ENCODE peak calls at places on chromosomes 12 and 14, in eight cellular contexts. D is A549; A is HepG2; N is body of pancreas; C is A673; Z is CD8-positive, alpha-beta T cell; U is vagina; O is Peyer's patch. F is an unnamed sample.

GRCh38 chr12:44968960-44969359 is 81.9 kb downstream of the DBX2 start:
- DNase-seq in N (no peak), Z (no peak), O (no peak), D (no peak), A (no peak), U (no peak), C (no peak), F (no peak)

GRCh38 chr12:53766881-53767280 is 15.1 kb upstream of the CISTR start:
- DNase-seq in O (no peak), Z (no peak), D (no peak), A (no peak), U (no peak), N (no peak), C (no peak), F (no peak)

GRCh38 chr12:57552692-57553321 is 3.0 kb downstream of the KIF5A start:
- DNase-seq in D (no peak), Z (no peak), U (no peak), A (no peak), O (no peak), C (no peak), N (no peak), F (no peak)

GRCh38 chr12:127830730-127831129 is 436.2 kb upstream of the TMEM132C start:
- DNase-seq in N (no peak), A (no peak), O (no peak), C (no peak), U (no peak), Z (no peak), D (no peak), F (no peak)

GRCh38 chr12:85765443-85765842 is 70.8 kb downstream of the RASSF9 start:
- DNase-seq in D (peak; percentile 3), N (no peak), A (peak; percentile 7), U (no peak), O (no peak), Z (no peak), C (no peak), F (no peak)

GRCh38 chr12:132525833-132526455 is 36.0 kb downstream of the FBRSL1 start:
- DNase-seq in U (no peak), O (no peak), N (no peak), Z (no peak), A (no peak), D (no peak), C (no peak), F (no peak)

GRCh38 chr14:60175255-60175902 is 10.2 kb upstream of the DHRS7 start:
- DNase-seq in C (no peak), O (no peak), N (no peak), A (no peak), D (no peak), U (no peak), Z (no peak), F (no peak)

GRCh38 chr14:76201162-76201561 is 49.4 kb downstream of the GPATCH2L start:
- DNase-seq in N (no peak), U (no peak), O (no peak), A (no peak), D (peak; percentile 51), C (peak; percentile 11), Z (no peak), F (no peak)

GRCh38 chr14:68140111-68140741 is 320.6 kb downstream of the RAD51B start:
- DNase-seq in Z (no peak), D (peak; percentile 70), U (no peak), O (no peak), N (peak; percentile 59), A (peak; percentile 64), C (peak; percentile 80), F (no peak)

GRCh38 chr12:107385518-107385917 is 292.2 kb upstream of the CRY1 start:
- DNase-seq in N (no peak), A (no peak), U (no peak), Z (no peak), O (no peak), D (no peak), C (no peak), F (no peak)

GRCh38 chr14:89303452-89304435 is 113.3 kb downstream of the FOXN3 start:
- DNase-seq in C (peak; percentile 81), D (no peak), N (peak; percentile 28), U (no peak), O (no peak), Z (no peak), A (peak; percentile 12), F (no peak)

GRCh38 chr12:131818821-131819585 is 9.2 kb upstream of the MMP17 start:
- DNase-seq in D (no peak), O (no peak), Z (no peak), N (no peak), U (no peak), A (peak; percentile 54), C (no peak), F (no peak)

GRCh38 chr14:68365228-68365627 is 427.6 kb downstream of the ZFP36L1 start:
- DNase-seq in O (no peak), Z (no peak), N (no peak), A (no peak), D (no peak), C (no peak), U (no peak), F (no peak)

DNA sequence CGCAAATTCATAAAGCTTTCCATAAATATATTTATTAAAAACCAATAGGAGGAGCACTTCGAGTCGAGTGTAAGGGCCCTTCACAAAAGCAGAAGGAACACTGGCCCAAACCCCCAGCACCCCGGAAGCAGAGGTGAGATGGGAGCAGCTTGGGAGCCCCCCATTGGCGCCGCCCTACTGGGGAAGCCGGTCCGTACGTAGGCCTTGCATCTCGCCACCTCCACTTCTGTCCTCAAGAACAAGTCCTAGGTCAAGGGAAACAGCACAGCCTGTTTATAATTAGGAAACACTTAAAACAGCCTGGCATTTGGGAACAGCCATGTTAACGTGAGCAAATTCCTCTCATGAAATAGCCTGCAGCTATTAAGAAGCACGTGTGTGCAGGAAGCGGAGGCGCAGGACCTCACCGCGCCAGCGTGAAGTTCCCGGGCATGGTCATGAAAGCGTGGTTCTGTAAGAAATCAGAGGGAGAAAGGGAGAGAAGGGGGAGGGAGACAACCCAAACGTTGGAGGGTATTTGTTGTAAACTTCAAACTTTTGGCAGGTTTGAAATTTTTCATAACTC is 7.7 kb downstream of the ANKRD9 start:
- DNase-seq in D (no peak), U (no peak), N (no peak), C (no peak), A (no peak), Z (no peak), O (no peak), F (no peak)
- TF ChIP-seq CTCF in D (peak; percentile 15), U (no peak), N (no peak), C (peak; percentile 40), A (peak; percentile 26), Z (no peak), O (no peak), F (no peak)

GRCh38 chr12:116266631-116267349 is 10.7 kb downstream of the MED13L start:
- DNase-seq in U (no peak), Z (no peak), C (no peak), O (no peak), D (no peak), N (no peak), A (no peak), F (no peak)

GRCh38 chr12:116267948-116268347 is 9.5 kb downstream of the MED13L start:
- DNase-seq in A (no peak), U (no peak), Z (no peak), D (no peak), N (no peak), C (no peak), O (no peak), F (no peak)

GRCh38 chr12:116265361-116266128 is 11.9 kb downstream of the MED13L start:
- DNase-seq in U (no peak), D (no peak), O (no peak), A (no peak), N (no peak), C (no peak), Z (no peak), F (no peak)

GRCh38 chr12:116264525-116265070 is 12.9 kb downstream of the MED13L start:
- DNase-seq in U (no peak), A (no peak), O (no peak), Z (no peak), N (no peak), C (no peak), D (no peak), F (no peak)

GRCh38 chr12:116266220-116266619 is 11.3 kb downstream of the MED13L start:
- DNase-seq in Z (no peak), O (no peak), C (peak; percentile 29), U (no peak), N (no peak), A (no peak), D (peak; percentile 29), F (no peak)
- H3K4me1 ChIP-seq in Z (peaks cover 65% of the 10 kb centered on the region), O (peaks cover 5% of the 10 kb centered on the region), C (peaks cover 65% of the 10 kb centered on the region), U (peaks cover 88% of the 10 kb centered on the region), N (peaks cover 60% of the 10 kb centered on the region), A (peaks cover 57% of the 10 kb centered on the region), D (peaks cover 92% of the 10 kb centered on the region), F (peaks cover 17% of the 10 kb centered on the region)

DNA sequence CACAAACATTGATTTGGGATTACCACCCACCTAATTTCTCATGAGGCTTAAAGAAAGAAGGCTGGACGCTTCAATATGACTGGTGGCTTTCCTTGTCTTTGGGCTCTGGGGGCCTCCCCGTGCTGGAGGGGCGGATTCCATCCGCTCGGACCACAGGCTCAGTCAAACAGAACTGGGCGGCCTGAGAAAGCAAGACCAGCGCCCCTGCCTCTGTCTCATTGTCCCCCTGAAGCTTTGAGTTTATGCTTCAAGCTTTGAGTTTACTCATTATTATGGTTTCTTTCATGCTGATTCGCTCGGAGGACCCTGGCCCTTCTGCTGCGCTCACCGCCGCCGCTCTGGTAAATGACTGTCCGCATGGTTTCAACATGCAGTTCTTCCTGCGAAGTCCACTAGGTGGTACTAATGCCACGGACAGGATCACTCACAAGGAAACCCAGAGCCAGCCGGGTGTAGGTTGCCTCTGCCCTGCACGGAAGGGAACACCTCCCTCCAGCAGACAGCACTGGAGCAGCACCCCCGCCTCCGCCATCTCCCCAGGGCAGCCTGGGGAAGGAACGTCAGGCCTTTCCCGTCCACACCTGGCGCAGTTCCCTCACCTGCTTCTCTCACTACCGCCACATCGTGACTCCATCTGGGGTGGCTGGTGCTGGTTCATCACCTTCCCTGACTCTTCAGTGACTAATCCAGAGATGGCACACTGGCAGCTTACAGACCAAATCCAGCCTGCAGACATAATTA is 13.2 kb upstream of the TIGAR start:
- DNase-seq in N (peak; percentile 79), Z (no peak), C (peak; percentile 75), D (peak; percentile 93), U (no peak), A (peak; percentile 79), O (peak; percentile 80), F (peak; percentile 82)
- TF ChIP-seq CTCF in N (peak; percentile 69), Z (no peak), C (peak; percentile 63), D (peak; percentile 72), U (peak; percentile 28), A (peak; percentile 97), O (peak; percentile 83), F (peak; percentile 68)

DNA sequence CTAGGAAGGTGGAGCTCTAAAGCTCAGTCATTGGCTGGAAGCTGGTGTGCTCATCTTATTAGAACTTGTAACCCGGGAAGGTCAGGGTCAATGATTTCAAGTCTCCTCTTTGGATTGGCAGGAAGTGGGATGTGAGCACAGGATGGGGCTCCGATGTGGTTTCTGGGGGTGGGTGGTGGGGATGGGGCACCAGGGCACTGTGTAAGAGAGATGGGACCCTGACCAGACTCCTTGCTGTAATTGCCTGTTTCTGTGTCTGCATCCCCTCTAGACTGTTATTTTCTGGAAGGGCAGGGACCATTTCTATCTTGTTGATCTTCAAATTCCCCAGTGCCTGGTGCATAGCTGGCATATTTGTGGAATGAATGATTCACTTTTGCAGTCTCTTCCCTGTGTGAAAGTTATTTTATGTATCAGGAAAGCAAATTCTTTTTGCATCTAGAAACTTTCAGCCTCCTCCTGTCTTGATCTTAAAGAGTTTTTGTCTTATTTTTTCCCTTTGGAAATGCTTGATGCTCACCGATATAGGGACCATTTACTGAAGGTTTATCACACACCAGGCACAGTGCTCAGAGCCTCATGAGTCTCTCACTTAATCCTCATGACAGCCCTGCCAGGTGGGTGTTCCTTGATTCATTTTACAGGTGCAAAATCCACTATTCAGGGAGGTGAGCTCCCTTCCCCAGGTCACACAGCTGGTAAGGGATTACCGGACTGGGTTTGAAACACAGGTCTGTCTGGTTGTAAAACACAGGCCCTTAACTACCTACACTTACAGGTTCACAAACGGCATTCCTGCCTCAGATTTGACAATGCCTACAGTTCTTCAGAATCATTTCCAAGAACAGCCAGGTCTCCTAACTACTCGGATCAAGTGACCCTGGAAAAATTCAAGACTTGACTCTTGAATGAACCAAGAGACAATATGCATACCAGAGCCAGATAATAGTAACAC is 86.9 kb upstream of the IGF1 start:
- DNase-seq in N (no peak), U (no peak), O (no peak), D (peak; percentile 40), A (no peak), C (no peak), Z (no peak), F (no peak)
- H3K4me1 ChIP-seq in N (no peaks in the 10 kb centered on the region), U (peaks cover 8% of the 10 kb centered on the region), O (no peaks in the 10 kb centered on the region), D (peaks cover 36% of the 10 kb centered on the region), A (no peaks in the 10 kb centered on the region), C (no peaks in the 10 kb centered on the region), Z (no peaks in the 10 kb centered on the region), F (no peaks in the 10 kb centered on the region)

F was measured in mucosa of descending colon.